ENCODE peak calls at places on chromosomes 4 and X, in six cellular contexts. One of them, this sample, is unnamed.

GRCh38 chrX:12497832-12498591 is 293.2 kb upstream of the PRPS2 start:
- DNase-seq in transverse colon: no peak
- DNase-seq in GM12878: no peak
- DNase-seq in ovary: no peak
- DNase-seq in tibial nerve: no peak
- DNase-seq in H1: peak; percentile 64
- DNase-seq in this sample: no peak

GRCh38 chr4:3640587-3640962 is 108.4 kb upstream of the LRPAP1 start:
- DNase-seq in tibial nerve: no peak
- DNase-seq in transverse colon: no peak
- DNase-seq in GM12878: no peak
- DNase-seq in ovary: no peak
- DNase-seq in H1: no peak
- DNase-seq in this sample: no peak

GRCh38 chr4:176841730-176842129 is 49.0 kb upstream of the VEGFC start:
- DNase-seq in transverse colon: no peak
- DNase-seq in H1: no peak
- DNase-seq in ovary: no peak
- DNase-seq in tibial nerve: no peak
- DNase-seq in GM12878: no peak
- DNase-seq in this sample: no peak

GRCh38 chrX:675279-675886 is 44.8 kb downstream of the SHOX start:
- DNase-seq in tibial nerve: no peak
- DNase-seq in transverse colon: no peak
- DNase-seq in ovary: no peak
- DNase-seq in GM12878: no peak
- DNase-seq in H1: no peak
- DNase-seq in this sample: no peak

GRCh38 chr4:110510955-110511544 is 35.1 kb downstream of the ENPEP start:
- DNase-seq in transverse colon: no peak
- DNase-seq in ovary: no peak
- DNase-seq in H1: no peak
- DNase-seq in tibial nerve: no peak
- DNase-seq in GM12878: no peak
- DNase-seq in this sample: no peak

GRCh38 chr4:6644792-6645530 is 4.5 kb downstream of the MRFAP1 start:
- DNase-seq in H1: no peak
- DNase-seq in tibial nerve: no peak
- DNase-seq in transverse colon: no peak
- DNase-seq in GM12878: no peak
- DNase-seq in ovary: no peak
- DNase-seq in this sample: no peak

GRCh38 chrX:391717-392691 is 5.3 kb upstream of the PPP2R3B start:
- DNase-seq in H1: no peak
- DNase-seq in GM12878: no peak
- DNase-seq in transverse colon: no peak
- DNase-seq in ovary: no peak
- DNase-seq in tibial nerve: no peak
- DNase-seq in this sample: no peak

GRCh38 chrX:113959912-113960626 is 623.8 kb upstream of the HTR2C start:
- DNase-seq in ovary: no peak
- DNase-seq in H1: no peak
- DNase-seq in GM12878: no peak
- DNase-seq in tibial nerve: no peak
- DNase-seq in transverse colon: no peak
- DNase-seq in this sample: no peak

GRCh38 chr4:764405-765169 is 59.0 kb downstream of the PCGF3 start:
- DNase-seq in transverse colon: no peak
- DNase-seq in ovary: no peak
- DNase-seq in GM12878: no peak
- DNase-seq in tibial nerve: no peak
- DNase-seq in H1: no peak
- DNase-seq in this sample: no peak

GRCh38 chr4:100539706-100540105 is 21.9 kb upstream of the EMCN start:
- DNase-seq in tibial nerve: no peak
- DNase-seq in H1: no peak
- DNase-seq in GM12878: no peak
- DNase-seq in ovary: no peak
- DNase-seq in transverse colon: no peak
- DNase-seq in this sample: no peak

GRCh38 chr4:69577245-69577644 is 62.2 kb downstream of the UGT2A2 start:
- DNase-seq in ovary: no peak
- DNase-seq in GM12878: no peak
- DNase-seq in tibial nerve: no peak
- DNase-seq in transverse colon: no peak
- DNase-seq in H1: no peak
- DNase-seq in this sample: no peak

GRCh38 chrX:136115124-136115908 is 32.0 kb upstream of the FHL1 start:
- DNase-seq in GM12878: no peak
- DNase-seq in tibial nerve: no peak
- DNase-seq in ovary: no peak
- DNase-seq in H1: no peak
- DNase-seq in transverse colon: no peak
- DNase-seq in this sample: no peak

GRCh38 chrX:1394731-1395501 is 3.0 kb upstream of the SLC25A6 start:
- DNase-seq in tibial nerve: no peak
- DNase-seq in ovary: peak; percentile 45
- DNase-seq in H1: no peak
- DNase-seq in GM12878: no peak
- DNase-seq in transverse colon: no peak
- DNase-seq in this sample: no peak

GRCh38 chr4:23614284-23614892 is 275.5 kb downstream of the PPARGC1A start:
- DNase-seq in ovary: no peak
- DNase-seq in H1: peak; percentile 45
- DNase-seq in GM12878: no peak
- DNase-seq in tibial nerve: no peak
- DNase-seq in transverse colon: no peak
- DNase-seq in this sample: no peak

GRCh38 chr4:182062936-182063335 is 180.3 kb upstream of the TENM3 start:
- DNase-seq in transverse colon: no peak
- DNase-seq in ovary: no peak
- DNase-seq in H1: no peak
- DNase-seq in GM12878: no peak
- DNase-seq in tibial nerve: no peak
- DNase-seq in this sample: no peak

GRCh38 chr4:116628598-116628997 is 456.8 kb downstream of the TRAM1L1 start:
- DNase-seq in tibial nerve: no peak
- DNase-seq in transverse colon: no peak
- DNase-seq in ovary: no peak
- DNase-seq in GM12878: no peak
- DNase-seq in H1: no peak
- DNase-seq in this sample: no peak
- TF ChIP-seq EP300 in tibial nerve: no peak
- TF ChIP-seq EP300 in transverse colon: no peak
- TF ChIP-seq EP300 in ovary: no peak
- TF ChIP-seq EP300 in GM12878: no peak
- TF ChIP-seq EP300 in H1: no peak
- TF ChIP-seq EP300 in this sample: no peak

GRCh38 chr4:107950746-107951540 is 19.6 kb downstream of the CYP2U1 start:
- DNase-seq in tibial nerve: no peak
- DNase-seq in transverse colon: no peak
- DNase-seq in ovary: no peak
- DNase-seq in H1: no peak
- DNase-seq in GM12878: no peak
- DNase-seq in this sample: no peak
- H3K36me3 ChIP-seq in tibial nerve: no peaks in the 10 kb centered on the region
- H3K36me3 ChIP-seq in transverse colon: peaks cover 7% of the 10 kb centered on the region
- H3K36me3 ChIP-seq in ovary: no peaks in the 10 kb centered on the region
- H3K36me3 ChIP-seq in H1: no peaks in the 10 kb centered on the region
- H3K36me3 ChIP-seq in GM12878: no peaks in the 10 kb centered on the region
- H3K36me3 ChIP-seq in this sample: peaks cover 22% of the 10 kb centered on the region

GRCh38 chrX:47572773-47573333 is 9.4 kb upstream of the TIMP1 start:
- DNase-seq in transverse colon: no peak
- DNase-seq in tibial nerve: no peak
- DNase-seq in H1: no peak
- DNase-seq in GM12878: no peak
- DNase-seq in ovary: no peak
- DNase-seq in this sample: no peak
- TF ChIP-seq POLR2A in transverse colon: no peak
- TF ChIP-seq POLR2A in tibial nerve: no peak
- TF ChIP-seq POLR2A in H1: no peak
- TF ChIP-seq POLR2A in GM12878: peak; percentile 56
- TF ChIP-seq POLR2A in ovary: no peak
- TF ChIP-seq POLR2A in this sample: no peak

DNA sequence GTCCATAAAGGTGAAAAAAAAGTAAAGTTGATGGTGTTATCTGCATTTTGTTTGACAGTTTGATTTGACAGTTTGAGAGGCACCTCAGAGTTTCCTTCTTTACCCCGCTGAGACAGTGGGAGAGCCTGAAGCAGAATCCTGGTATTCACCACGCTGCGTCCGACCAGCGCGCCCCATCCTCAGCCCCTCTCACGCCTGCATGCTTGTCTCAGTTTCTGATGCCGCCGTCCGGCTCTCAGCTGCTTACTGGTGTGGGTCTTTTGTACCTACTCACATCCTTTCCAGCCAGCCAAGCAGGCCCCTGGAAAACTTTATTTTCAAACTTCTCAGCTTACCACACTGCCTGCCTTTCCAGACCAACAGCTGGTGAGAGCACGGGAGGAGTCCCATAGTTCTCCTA is 175.2 kb downstream of the DCLK2 start:
- DNase-seq in tibial nerve: no peak
- DNase-seq in H1: no peak
- DNase-seq in GM12878: no peak
- DNase-seq in ovary: no peak
- DNase-seq in transverse colon: no peak
- DNase-seq in this sample: no peak
- TF ChIP-seq EP300 in tibial nerve: no peak
- TF ChIP-seq EP300 in H1: no peak
- TF ChIP-seq EP300 in GM12878: no peak
- TF ChIP-seq EP300 in ovary: no peak
- TF ChIP-seq EP300 in transverse colon: no peak
- TF ChIP-seq EP300 in this sample: no peak

This sample was measured in suprapubic skin.